ENCODE peak calls at places on chromosomes 11 and 22, in ten cellular contexts. X is right lobe of liver; L is H7; Q is HFF-Myc; R is aorta; J is CD8-positive, alpha-beta memory T cell; K is CD8-positive, alpha-beta T cell; M is lower lobe of right lung; O is adrenal gland; I is AG04450. H is an unnamed sample.

GRCh38 chr22:31451709-31452571 is 37.7 kb downstream of the EIF4ENIF1 start:
- DNase-seq in X (no peak), L (peak), Q (peak), R (no peak), J (peak), K (no peak), M (no peak), O (no peak), I (peak), H (peak)

GRCh38 chr11:27347949-27348879 is 14.8 kb downstream of the CCDC34 start:
- DNase-seq in X (no peak), L (peak), Q (no peak), R (no peak), J (no peak), K (no peak), M (no peak), O (no peak), I (no peak), H (no peak)

GRCh38 chr22:19233189-19233661 is 54.7 kb upstream of the SLC25A1 start:
- DNase-seq in X (no peak), L (no peak), Q (no peak), R (no peak), J (no peak), K (no peak), M (no peak), O (no peak), I (no peak), H (no peak)

GRCh38 chr22:40421082-40421350 is 50.6 kb downstream of the SGSM3 start:
- DNase-seq in X (no peak), L (no peak), Q (no peak), R (peak), J (no peak), K (no peak), M (no peak), O (no peak), I (no peak), H (no peak)

GRCh38 chr11:106076421-106076922 is 675 bp downstream of the KBTBD3 start:
- DNase-seq in X (peak), L (no peak), Q (no peak), R (no peak), J (no peak), K (peak), M (no peak), O (peak), I (no peak), H (no peak)

GRCh38 chr22:49297286-49297870 is 530.3 kb downstream of the BRD1 start:
- DNase-seq in X (no peak), L (peak), Q (no peak), R (peak), J (no peak), K (peak), M (no peak), O (no peak), I (no peak), H (no peak)

GRCh38 chr22:19579880-19580279 is 55.7 kb upstream of the CLDN5 start:
- DNase-seq in X (no peak), L (peak), Q (no peak), R (no peak), J (no peak), K (no peak), M (peak), O (peak), I (no peak), H (no peak)

GRCh38 chr11:75850787-75851186 is 35.8 kb downstream of the UVRAG start:
- DNase-seq in X (no peak), L (no peak), Q (no peak), R (no peak), J (no peak), K (no peak), M (no peak), O (peak), I (no peak), H (no peak)

GRCh38 chr22:35538801-35539321 is 1.8 kb upstream of the RASD2 start:
- DNase-seq in X (peak), L (peak), Q (no peak), R (no peak), J (no peak), K (no peak), M (no peak), O (peak), I (no peak), H (no peak)

GRCh38 chr22:50146440-50147228 is 23.9 kb upstream of the PANX2 start:
- DNase-seq in X (peak), L (no peak), Q (no peak), R (peak), J (no peak), K (no peak), M (peak), O (peak), I (peak), H (peak)

GRCh38 chr11:70381872-70382842 is 16.2 kb upstream of the CTTN start:
- DNase-seq in X (no peak), L (peak), Q (no peak), R (no peak), J (no peak), K (no peak), M (no peak), O (no peak), I (peak), H (peak)

GRCh38 chr11:69122642-69123431 is 32.9 kb upstream of the SMIM38 start:
- DNase-seq in X (peak), L (peak), Q (peak), R (peak), J (peak), K (peak), M (peak), O (peak), I (peak), H (no peak)

GRCh38 chr11:17498475-17498874 is 21.8 kb upstream of the ABCC8 start:
- DNase-seq in X (no peak), L (peak), Q (no peak), R (no peak), J (no peak), K (no peak), M (no peak), O (no peak), I (no peak), H (no peak)

GRCh38 chr11:2747236-2748015 is 47.6 kb upstream of the KCNQ1OT1 start:
- DNase-seq in X (no peak), L (no peak), Q (no peak), R (peak), J (no peak), K (no peak), M (peak), O (no peak), I (no peak), H (no peak)

GRCh38 chr11:13352711-13353110 is 75.1 kb downstream of the BMAL1 start:
- DNase-seq in X (no peak), L (no peak), Q (no peak), R (no peak), J (no peak), K (no peak), M (no peak), O (no peak), I (no peak), H (no peak)

GRCh38 chr11:34002420-34002819 is 49.1 kb upstream of the CAPRIN1 start:
- DNase-seq in X (no peak), L (no peak), Q (no peak), R (no peak), J (no peak), K (no peak), M (no peak), O (no peak), I (no peak), H (no peak)

GRCh38 chr22:28108851-28109250 is 189.8 kb upstream of the PITPNB start:
- DNase-seq in X (no peak), L (no peak), Q (no peak), R (no peak), J (no peak), K (no peak), M (no peak), O (no peak), I (no peak), H (no peak)

GRCh38 chr11:12155696-12156095 is 45.3 kb downstream of the MICAL2 start:
- DNase-seq in X (no peak), L (no peak), Q (no peak), R (no peak), J (no peak), K (no peak), M (no peak), O (no peak), I (no peak), H (no peak)

GRCh38 chr22:23061471-23062280 is 8.6 kb upstream of the GNAZ start:
- DNase-seq in X (peak), L (peak), Q (no peak), R (peak), J (no peak), K (peak), M (peak), O (no peak), I (no peak), H (no peak)

GRCh38 chr11:131370090-131370751 is at the start of gene NTM:
- DNase-seq in X (peak), L (no peak), Q (no peak), R (no peak), J (no peak), K (no peak), M (no peak), O (peak), I (no peak), H (peak)

GRCh38 chr11:61275191-61275590 is 19.9 kb downstream of the VWCE start:
- DNase-seq in X (no peak), L (no peak), Q (no peak), R (no peak), J (no peak), K (no peak), M (no peak), O (no peak), I (no peak), H (no peak)

GRCh38 chr11:85279267-85279666 is 347.9 kb downstream of the DLG2 start:
- DNase-seq in X (no peak), L (no peak), Q (no peak), R (no peak), J (no peak), K (no peak), M (no peak), O (no peak), I (no peak), H (no peak)

GRCh38 chr11:17974246-17974645 is 38.6 kb downstream of the SERGEF start:
- DNase-seq in X (no peak), L (no peak), Q (no peak), R (no peak), J (no peak), K (no peak), M (no peak), O (no peak), I (no peak), H (no peak)

GRCh38 chr11:75142714-75143419 is 8.0 kb upstream of the SLCO2B1 start:
- DNase-seq in X (peak), L (peak), Q (peak), R (peak), J (peak), K (peak), M (peak), O (peak), I (peak), H (peak)

GRCh38 chr22:29195118-29195963 is 10.4 kb upstream of the EMID1 start:
- DNase-seq in X (no peak), L (peak), Q (no peak), R (no peak), J (no peak), K (no peak), M (no peak), O (peak), I (no peak), H (no peak)

GRCh38 chr22:20523118-20523983 is 15.9 kb downstream of the MED15 start:
- DNase-seq in X (no peak), L (no peak), Q (peak), R (no peak), J (peak), K (peak), M (peak), O (peak), I (no peak), H (peak)

GRCh38 chr11:44029507-44029845 is 18.3 kb upstream of the ACCSL start:
- DNase-seq in X (no peak), L (no peak), Q (no peak), R (no peak), J (no peak), K (no peak), M (no peak), O (no peak), I (no peak), H (no peak)

GRCh38 chr11:108967571-108967970 is 302.7 kb downstream of the DDX10 start:
- DNase-seq in X (no peak), L (no peak), Q (no peak), R (no peak), J (no peak), K (no peak), M (no peak), O (no peak), I (no peak), H (no peak)

GRCh38 chr22:20109411-20110358 is 6.2 kb upstream of the RANBP1 start:
- DNase-seq in X (no peak), L (peak), Q (no peak), R (peak), J (no peak), K (no peak), M (peak), O (no peak), I (no peak), H (no peak)

GRCh38 chr22:47377926-47378560 is 615.6 kb downstream of the TBC1D22A start:
- DNase-seq in X (peak), L (no peak), Q (no peak), R (peak), J (no peak), K (no peak), M (no peak), O (no peak), I (no peak), H (no peak)

GRCh38 chr22:27335102-27335660 is 466.4 kb downstream of the MN1 start:
- DNase-seq in X (no peak), L (no peak), Q (no peak), R (no peak), J (no peak), K (no peak), M (no peak), O (no peak), I (no peak), H (no peak)

GRCh38 chr11:64245401-64245796 is 1.3 kb downstream of the PPP1R14B start:
- DNase-seq in X (peak), L (no peak), Q (no peak), R (peak), J (no peak), K (peak), M (no peak), O (peak), I (no peak), H (no peak)
- H3K4me3 ChIP-seq in X (peak), L (peak), Q (peak), R (peak), J (peak), K (peak), M (peak), O (no peak), I (peak), H (peak)

GRCh38 chr11:125498521-125498920 is 2.5 kb upstream of the FEZ1 start:
- DNase-seq in X (no peak), L (no peak), Q (no peak), R (no peak), J (no peak), K (no peak), M (no peak), O (no peak), I (no peak), H (no peak)

GRCh38 chr11:125494987-125495725 is 909 bp downstream of the FEZ1 start:
- DNase-seq in X (no peak), L (peak), Q (no peak), R (peak), J (peak), K (no peak), M (no peak), O (peak), I (no peak), H (no peak)

GRCh38 chr11:125496465-125496817 is 376 bp upstream of the FEZ1 start:
- DNase-seq in X (no peak), L (peak), Q (no peak), R (no peak), J (no peak), K (no peak), M (no peak), O (no peak), I (no peak), H (no peak)

GRCh38 chr11:125494601-125494986 is 1.5 kb downstream of the FEZ1 start:
- DNase-seq in X (no peak), L (peak), Q (no peak), R (no peak), J (no peak), K (no peak), M (no peak), O (no peak), I (no peak), H (no peak)

DNA sequence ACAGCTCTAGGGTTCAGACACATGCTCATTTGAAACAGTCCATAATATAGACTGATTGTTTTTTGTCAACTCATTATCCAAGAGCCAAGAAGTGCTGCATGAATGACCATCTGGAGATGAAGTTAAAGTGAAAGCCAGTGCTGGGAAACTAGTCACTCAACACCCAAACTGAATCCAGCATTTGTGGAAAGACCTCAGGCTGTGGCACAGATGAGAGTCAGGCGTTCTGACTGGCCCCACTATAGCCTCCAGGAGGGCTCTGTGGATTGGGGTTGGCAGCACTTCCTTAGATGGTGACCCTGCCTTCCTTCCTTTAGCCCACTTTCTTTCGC is 2.1 kb downstream of the FEZ1 start:
- DNase-seq in X (no peak), L (peak), Q (no peak), R (no peak), J (no peak), K (no peak), M (no peak), O (no peak), I (no peak), H (no peak)
- H3K4me3 ChIP-seq in X (no peak), L (peak), Q (no peak), R (no peak), J (no peak), K (no peak), M (no peak), O (no peak), I (peak), H (no peak)

DNA sequence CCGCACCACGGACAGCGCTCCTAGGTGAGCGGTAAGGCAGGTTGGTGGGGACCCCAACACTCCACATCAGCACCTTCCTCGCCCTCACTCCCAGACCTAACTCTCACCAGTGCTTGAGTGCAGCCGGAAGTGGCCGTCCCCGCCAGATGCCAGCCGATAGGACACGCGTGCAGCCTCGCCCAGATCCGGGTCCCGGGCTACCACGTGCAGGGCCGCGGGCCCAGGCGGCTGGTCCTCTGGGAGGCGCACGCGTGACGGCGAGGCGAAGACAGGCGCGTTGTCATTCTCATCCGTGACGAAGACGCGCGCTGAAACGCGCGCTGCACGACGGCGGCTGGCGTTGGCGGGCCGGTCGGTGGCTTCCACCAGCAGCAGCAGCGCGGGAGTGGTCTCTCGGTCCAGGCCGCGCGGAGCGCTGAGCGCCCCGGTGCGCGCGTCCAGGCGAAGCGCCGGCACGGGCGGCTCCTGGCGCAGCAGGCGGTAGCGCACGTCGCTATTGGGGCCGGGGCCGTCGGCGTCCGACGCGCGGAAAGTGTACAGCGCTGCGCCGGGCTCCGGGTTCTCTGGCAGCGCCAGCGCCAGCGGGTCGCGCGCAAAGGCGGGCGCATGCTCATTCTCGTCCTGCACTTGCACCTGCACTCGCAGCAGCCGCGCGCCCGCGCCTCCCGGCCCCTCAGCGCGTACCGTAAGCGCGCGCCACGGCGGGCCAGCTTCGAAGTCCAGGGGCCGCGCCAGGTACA is 10.8 kb upstream of the TPP1 start:
- DNase-seq in X (no peak), L (peak), Q (no peak), R (no peak), J (no peak), K (no peak), M (no peak), O (no peak), I (no peak), H (no peak)
- H3K4me3 ChIP-seq in X (peak), L (peak), Q (no peak), R (no peak), J (no peak), K (no peak), M (peak), O (no peak), I (no peak), H (no peak)

GRCh38 chr11:134333312-134333711 is 1.5 kb downstream of the GLB1L2 start:
- DNase-seq in X (no peak), L (no peak), Q (no peak), R (no peak), J (no peak), K (no peak), M (no peak), O (no peak), I (no peak), H (no peak)

GRCh38 chr11:134332189-134332631 is 422 bp downstream of the GLB1L2 start:
- DNase-seq in X (no peak), L (peak), Q (no peak), R (no peak), J (no peak), K (no peak), M (no peak), O (no peak), I (no peak), H (no peak)

GRCh38 chr11:134332782-134333181 is 994 bp downstream of the GLB1L2 start:
- DNase-seq in X (no peak), L (no peak), Q (no peak), R (no peak), J (no peak), K (no peak), M (no peak), O (no peak), I (no peak), H (no peak)

GRCh38 chr11:134330611-134331564 is 900 bp upstream of the GLB1L2 start:
- DNase-seq in X (no peak), L (peak), Q (no peak), R (no peak), J (no peak), K (no peak), M (no peak), O (no peak), I (no peak), H (no peak)

DNA sequence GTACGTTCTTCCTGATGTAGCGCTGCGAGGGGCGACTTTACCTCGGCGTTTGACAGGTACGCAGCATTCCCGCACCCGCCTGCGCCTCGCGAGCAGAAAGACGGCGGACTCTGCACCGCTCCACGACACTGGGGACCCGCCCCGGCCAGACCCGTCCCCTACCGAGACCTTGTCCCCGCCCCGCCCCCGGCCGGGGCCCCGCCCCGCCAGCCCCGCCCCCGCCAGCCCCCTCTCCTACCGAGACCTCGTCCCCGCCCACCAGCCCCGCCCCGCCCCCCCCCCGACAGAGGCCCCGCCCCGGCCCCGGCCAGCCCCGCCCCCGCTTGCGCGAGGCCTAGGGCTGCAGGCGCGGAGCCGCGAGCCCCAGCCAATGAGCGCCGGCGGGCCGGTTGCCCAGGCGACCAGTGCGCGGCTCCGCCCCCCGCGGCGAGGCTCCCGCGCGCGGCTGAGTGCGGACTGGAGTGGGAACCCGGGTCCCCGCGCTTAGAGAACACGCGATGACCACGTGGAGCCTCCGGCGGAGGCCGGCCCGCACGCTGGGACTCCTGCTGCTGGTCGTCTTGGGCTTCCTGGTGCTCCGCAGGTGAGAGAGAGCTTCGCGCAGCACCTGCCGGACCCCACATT is at the start of gene GLB1L2:
- DNase-seq in X (peak), L (peak), Q (no peak), R (peak), J (peak), K (peak), M (peak), O (peak), I (no peak), H (no peak)
- H3K4me3 ChIP-seq in X (peak), L (peak), Q (peak), R (peak), J (peak), K (peak), M (peak), O (no peak), I (peak), H (no peak)

H was measured in AG09309.